ENCODE peak calls at places on chromosomes 5 and 9, in four cellular contexts. X is prostate gland, O is IMR-90, V is fibroblast of lung. B is an unnamed sample. For H3K27me3, the result is how much of the 10 kb centered on the place peaks cover.

GRCh38 chr5:93428868-93429267 is 152.2 kb downstream of the NR2F1-AS1 start:
- DNase-seq in X (no peak), O (peak), V (peak), B (peak)

GRCh38 chr5:149837680-149838269 is 106.8 kb downstream of the PDE6A start:
- DNase-seq in X (peak), O (peak), V (peak), B (peak)

GRCh38 chr5:39209924-39210323 is 9.4 kb downstream of the FYB1 start:
- DNase-seq in X (no peak), O (no peak), V (no peak), B (no peak)

GRCh38 chr5:1429501-1429900 is 15.7 kb downstream of the SLC6A3 start:
- DNase-seq in X (no peak), O (no peak), V (no peak), B (no peak)

GRCh38 chr9:136222896-136223266 is 18.0 kb upstream of the LHX3 start:
- DNase-seq in X (no peak), O (no peak), V (no peak), B (no peak)

GRCh38 chr5:17882760-17883488 is 248.7 kb downstream of the TAF11L14 start:
- DNase-seq in X (peak), O (no peak), V (no peak), B (no peak)

GRCh38 chr5:87539839-87540238 is 127.1 kb upstream of the CCNH start:
- DNase-seq in X (no peak), O (no peak), V (no peak), B (no peak)

GRCh38 chr9:117214416-117214815 is 200.4 kb downstream of the ASTN2 start:
- DNase-seq in X (no peak), O (no peak), V (no peak), B (no peak)

GRCh38 chr5:1127991-1128785 is 16.3 kb upstream of the SLC12A7 start:
- DNase-seq in X (peak), O (no peak), V (no peak), B (no peak)

GRCh38 chr5:155270737-155271136 is 257.2 kb downstream of the KIF4B start:
- DNase-seq in X (no peak), O (no peak), V (no peak), B (no peak)

GRCh38 chr5:179700401-179700918 is 1.7 kb downstream of the CANX start:
- DNase-seq in X (no peak), O (peak), V (peak), B (peak)

GRCh38 chr5:52738095-52738506 is 49.6 kb upstream of the ITGA1 start:
- DNase-seq in X (no peak), O (peak), V (peak), B (peak)

GRCh38 chr5:35745666-35746065 is 111.0 kb upstream of the IL7R start:
- DNase-seq in X (no peak), O (no peak), V (no peak), B (no peak)

GRCh38 chr5:76299592-76299991 is 103.5 kb upstream of the IQGAP2 start:
- DNase-seq in X (no peak), O (no peak), V (no peak), B (no peak)

DNA sequence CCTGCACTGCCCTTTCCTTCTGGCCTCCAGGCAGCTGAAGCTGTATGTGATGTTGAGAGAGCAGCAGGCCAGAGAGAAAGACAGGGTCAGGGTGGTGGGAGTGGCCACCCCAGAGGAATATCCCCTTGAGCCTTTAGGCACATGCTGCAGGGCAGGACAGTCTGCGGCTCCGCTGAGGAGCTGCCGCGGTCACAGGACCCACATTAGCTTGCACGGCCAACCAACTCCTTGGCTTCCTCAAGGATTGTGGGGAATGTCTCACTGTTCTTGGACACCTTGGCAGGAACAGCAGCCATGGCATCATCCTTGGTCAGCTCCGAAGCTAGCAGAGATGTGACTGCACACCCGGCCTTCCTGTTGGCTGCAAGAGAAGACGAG is 27.8 kb downstream of the PCDHGC5 start:
- DNase-seq in X (no peak), O (no peak), V (no peak), B (no peak)
- H3K27ac ChIP-seq in X (no peak), O (peak), V (peak), B (no peak)

GRCh38 chr9:974064-974992 is 2.1 kb upstream of the DMRT3 start:
- DNase-seq in X (no peak), O (no peak), V (no peak), B (no peak)
- H3K27me3 ChIP-seq in X (half or more), O (half or more), V (half or more), B (half or more)

GRCh38 chr5:147431586-147431985 is 78.3 kb downstream of the DPYSL3 start:
- DNase-seq in X (no peak), O (no peak), V (no peak), B (no peak)
- H3K27ac ChIP-seq in X (peak), O (no peak), V (no peak), B (no peak)

GRCh38 chr9:908806-909205 is 67.3 kb downstream of the DMRT1 start:
- DNase-seq in X (no peak), O (no peak), V (no peak), B (no peak)

GRCh38 chr9:899440-900184 is 58.1 kb downstream of the DMRT1 start:
- DNase-seq in X (peak), O (no peak), V (no peak), B (no peak)

GRCh38 chr9:903886-904285 is 62.4 kb downstream of the DMRT1 start:
- DNase-seq in X (no peak), O (no peak), V (no peak), B (no peak)
- H3K27me3 ChIP-seq in X (under half), O (under half), V (under half), B (under half)

GRCh38 chr9:113475031-113475430 is 11.5 kb downstream of the RGS3 start:
- DNase-seq in X (no peak), O (no peak), V (no peak), B (no peak)

GRCh38 chr9:113476511-113476916 is 13.0 kb downstream of the RGS3 start:
- DNase-seq in X (no peak), O (no peak), V (no peak), B (no peak)

GRCh38 chr9:113472199-113472598 is 8.7 kb downstream of the RGS3 start:
- DNase-seq in X (no peak), O (no peak), V (no peak), B (no peak)

GRCh38 chr9:113475992-113476391 is 12.5 kb downstream of the RGS3 start:
- DNase-seq in X (no peak), O (no peak), V (no peak), B (no peak)

DNA sequence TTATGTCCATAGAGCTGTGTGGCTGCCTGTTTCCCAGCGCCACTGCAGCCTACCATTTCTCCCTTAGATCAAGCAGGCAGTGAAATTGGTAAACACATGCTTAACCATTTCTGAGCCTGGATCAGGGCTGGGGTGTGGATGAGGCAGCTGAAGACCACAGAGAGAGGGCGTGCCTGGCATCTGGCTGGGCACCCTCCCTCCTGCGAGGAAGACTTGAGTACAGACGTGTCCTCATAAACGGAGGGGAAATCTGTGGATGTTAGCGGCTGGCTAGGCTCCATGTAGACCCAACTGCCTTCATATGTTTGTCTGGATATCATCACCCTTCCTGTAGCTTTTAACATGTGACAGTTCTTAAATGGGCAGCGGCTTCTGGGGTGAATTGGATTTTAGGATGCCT is 10.8 kb downstream of the RGS3 start:
- DNase-seq in X (no peak), O (no peak), V (no peak), B (no peak)
- H3K27ac ChIP-seq in X (no peak), O (no peak), V (no peak), B (no peak)